ENCODE peak calls at places on chromosome 9, in seven cellular contexts. One of them, this sample, is unnamed.

GRCh38 chr9:107638922-107639321 is 149.4 kb upstream of the KLF4 start:
- DNase-seq in omental fat pad: no peak
- DNase-seq in spleen: no peak
- DNase-seq in CD8-positive, alpha-beta T cell: no peak
- DNase-seq in ovary: peak; percentile 72
- DNase-seq in HFFc6: peak; percentile 2
- DNase-seq in chondrocyte: no peak
- DNase-seq in this sample: no peak

GRCh38 chr9:97744710-97745708 is 47.9 kb upstream of the XPA start:
- DNase-seq in omental fat pad: no peak
- DNase-seq in spleen: no peak
- DNase-seq in HFFc6: peak; percentile 34
- DNase-seq in chondrocyte: no peak
- DNase-seq in CD8-positive, alpha-beta T cell: no peak
- DNase-seq in ovary: no peak
- DNase-seq in this sample: no peak

GRCh38 chr9:130471411-130472183 is 26.8 kb downstream of the ASS1 start:
- DNase-seq in chondrocyte: no peak
- DNase-seq in omental fat pad: no peak
- DNase-seq in HFFc6: no peak
- DNase-seq in spleen: no peak
- DNase-seq in ovary: no peak
- DNase-seq in CD8-positive, alpha-beta T cell: no peak
- DNase-seq in this sample: no peak

GRCh38 chr9:120299785-120300184 is 280.2 kb downstream of the CDK5RAP2 start:
- DNase-seq in omental fat pad: no peak
- DNase-seq in chondrocyte: no peak
- DNase-seq in CD8-positive, alpha-beta T cell: no peak
- DNase-seq in ovary: no peak
- DNase-seq in HFFc6: no peak
- DNase-seq in spleen: no peak
- DNase-seq in this sample: no peak

GRCh38 chr9:130078547-130078946 is 24.8 kb downstream of the GPR107 start:
- DNase-seq in omental fat pad: no peak
- DNase-seq in chondrocyte: no peak
- DNase-seq in HFFc6: no peak
- DNase-seq in ovary: no peak
- DNase-seq in spleen: no peak
- DNase-seq in CD8-positive, alpha-beta T cell: no peak
- DNase-seq in this sample: no peak

GRCh38 chr9:72299017-72299603 is 65.9 kb downstream of the ZFAND5 start:
- DNase-seq in chondrocyte: no peak
- DNase-seq in ovary: no peak
- DNase-seq in HFFc6: no peak
- DNase-seq in spleen: no peak
- DNase-seq in omental fat pad: no peak
- DNase-seq in CD8-positive, alpha-beta T cell: no peak
- DNase-seq in this sample: no peak

GRCh38 chr9:109893222-109893621 is 113.2 kb downstream of the PALM2AKAP2 start:
- DNase-seq in omental fat pad: no peak
- DNase-seq in spleen: no peak
- DNase-seq in chondrocyte: no peak
- DNase-seq in CD8-positive, alpha-beta T cell: no peak
- DNase-seq in ovary: no peak
- DNase-seq in HFFc6: no peak
- DNase-seq in this sample: no peak

GRCh38 chr9:96564217-96564616 is 55.4 kb downstream of the CDC14B start:
- DNase-seq in omental fat pad: no peak
- DNase-seq in ovary: no peak
- DNase-seq in spleen: no peak
- DNase-seq in chondrocyte: no peak
- DNase-seq in CD8-positive, alpha-beta T cell: no peak
- DNase-seq in HFFc6: no peak
- DNase-seq in this sample: no peak

GRCh38 chr9:78026416-78026815 is 5.2 kb downstream of the GNAQ start:
- DNase-seq in spleen: no peak
- DNase-seq in CD8-positive, alpha-beta T cell: no peak
- DNase-seq in chondrocyte: no peak
- DNase-seq in omental fat pad: no peak
- DNase-seq in ovary: no peak
- DNase-seq in HFFc6: no peak
- DNase-seq in this sample: no peak

GRCh38 chr9:3732077-3733038 is 206.6 kb upstream of the RFX3 start:
- DNase-seq in spleen: no peak
- DNase-seq in ovary: peak; percentile 33
- DNase-seq in chondrocyte: no peak
- DNase-seq in CD8-positive, alpha-beta T cell: peak; percentile 12
- DNase-seq in HFFc6: peak; percentile 90
- DNase-seq in omental fat pad: no peak
- DNase-seq in this sample: no peak

GRCh38 chr9:96612105-96612965 is 7.3 kb downstream of the CDC14B start:
- DNase-seq in omental fat pad: no peak
- DNase-seq in spleen: no peak
- DNase-seq in HFFc6: peak; percentile 93
- DNase-seq in ovary: peak; percentile 9
- DNase-seq in chondrocyte: no peak
- DNase-seq in CD8-positive, alpha-beta T cell: no peak
- DNase-seq in this sample: no peak

GRCh38 chr9:28853487-28853886 is 1280.2 kb upstream of the C9orf72 start:
- DNase-seq in omental fat pad: no peak
- DNase-seq in chondrocyte: no peak
- DNase-seq in HFFc6: no peak
- DNase-seq in CD8-positive, alpha-beta T cell: no peak
- DNase-seq in ovary: no peak
- DNase-seq in spleen: no peak
- DNase-seq in this sample: no peak

GRCh38 chr9:116154334-116154975 is 864 bp downstream of the PAPPA start:
- DNase-seq in HFFc6: no peak
- DNase-seq in omental fat pad: no peak
- DNase-seq in ovary: peak; percentile 36
- DNase-seq in chondrocyte: no peak
- DNase-seq in CD8-positive, alpha-beta T cell: no peak
- DNase-seq in spleen: peak; percentile 63
- DNase-seq in this sample: no peak

GRCh38 chr9:38368731-38369130 is 23.8 kb upstream of the ALDH1B1 start:
- DNase-seq in spleen: no peak
- DNase-seq in HFFc6: no peak
- DNase-seq in chondrocyte: no peak
- DNase-seq in omental fat pad: no peak
- DNase-seq in ovary: no peak
- DNase-seq in CD8-positive, alpha-beta T cell: no peak
- DNase-seq in this sample: no peak

DNA sequence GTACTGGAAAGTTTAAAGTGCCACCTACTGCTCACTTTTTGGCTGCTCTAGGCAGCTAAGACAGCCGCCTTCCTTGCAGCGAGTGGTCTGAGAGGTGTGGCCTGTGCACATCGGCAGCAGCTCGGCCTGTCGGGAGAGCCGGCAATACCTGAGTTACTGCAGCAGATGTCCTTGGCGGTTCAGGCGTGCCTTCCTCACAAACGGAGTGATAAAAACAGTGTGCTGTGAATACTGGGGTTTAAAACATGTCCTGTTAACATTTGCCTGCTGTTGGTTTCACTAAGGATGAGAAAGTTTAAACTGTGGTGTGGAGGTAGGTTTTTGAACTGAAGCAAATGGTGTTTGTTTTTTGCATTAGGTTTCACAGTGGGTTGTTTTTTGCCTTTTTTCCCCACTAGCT is 12.9 kb downstream of the TRAF2 start:
- DNase-seq in ovary: no peak
- DNase-seq in CD8-positive, alpha-beta T cell: no peak
- DNase-seq in HFFc6: no peak
- DNase-seq in chondrocyte: no peak
- DNase-seq in spleen: peak; percentile 68
- DNase-seq in omental fat pad: no peak
- DNase-seq in this sample: no peak
- TF ChIP-seq CTCF in ovary: no peak
- TF ChIP-seq CTCF in CD8-positive, alpha-beta T cell: no peak
- TF ChIP-seq CTCF in HFFc6: no peak
- TF ChIP-seq CTCF in chondrocyte: no peak
- TF ChIP-seq CTCF in spleen: no peak
- TF ChIP-seq CTCF in omental fat pad: no peak
- TF ChIP-seq CTCF in this sample: no peak

DNA sequence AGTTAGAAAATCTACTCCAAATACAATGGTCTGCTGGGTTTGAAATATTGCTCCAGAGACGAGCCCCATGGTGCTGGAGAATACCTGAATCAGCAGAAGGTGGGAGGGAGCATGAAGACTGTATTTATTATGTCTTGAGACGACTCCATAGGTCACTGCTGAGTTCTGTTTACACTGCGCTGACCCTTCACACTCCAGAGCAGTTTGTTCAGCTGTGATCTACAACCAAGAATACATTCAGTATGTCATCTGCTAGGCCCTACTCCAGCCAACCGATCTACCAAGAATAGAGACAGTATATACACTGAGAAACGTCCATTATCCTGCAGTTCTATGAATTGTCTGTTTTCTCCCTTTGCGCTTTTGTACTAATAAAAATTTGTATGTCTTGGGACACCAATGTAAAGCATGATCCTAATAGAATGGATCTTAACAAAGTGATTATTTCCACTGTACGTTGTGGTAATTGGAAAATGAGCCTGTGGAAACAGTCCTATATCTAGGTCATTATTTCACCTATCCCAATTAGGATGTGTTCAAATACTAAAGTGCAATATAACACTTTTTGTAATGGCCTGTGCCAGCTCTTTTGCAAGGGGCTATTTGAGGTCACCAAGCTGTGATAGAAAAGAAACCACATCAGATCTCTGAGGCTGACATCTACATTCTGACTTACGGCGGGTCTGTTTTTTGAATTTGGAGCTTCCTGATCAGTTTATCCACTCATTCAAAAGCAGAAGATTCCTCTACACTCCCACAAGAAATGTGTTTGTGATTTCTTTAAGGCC is 150.2 kb downstream of the TLE1 start:
- DNase-seq in ovary: no peak
- DNase-seq in CD8-positive, alpha-beta T cell: no peak
- DNase-seq in spleen: no peak
- DNase-seq in HFFc6: no peak
- DNase-seq in omental fat pad: no peak
- DNase-seq in chondrocyte: no peak
- DNase-seq in this sample: no peak
- TF ChIP-seq CTCF in ovary: no peak
- TF ChIP-seq CTCF in CD8-positive, alpha-beta T cell: no peak
- TF ChIP-seq CTCF in spleen: no peak
- TF ChIP-seq CTCF in HFFc6: no peak
- TF ChIP-seq CTCF in omental fat pad: no peak
- TF ChIP-seq CTCF in chondrocyte: no peak
- TF ChIP-seq CTCF in this sample: no peak

DNA sequence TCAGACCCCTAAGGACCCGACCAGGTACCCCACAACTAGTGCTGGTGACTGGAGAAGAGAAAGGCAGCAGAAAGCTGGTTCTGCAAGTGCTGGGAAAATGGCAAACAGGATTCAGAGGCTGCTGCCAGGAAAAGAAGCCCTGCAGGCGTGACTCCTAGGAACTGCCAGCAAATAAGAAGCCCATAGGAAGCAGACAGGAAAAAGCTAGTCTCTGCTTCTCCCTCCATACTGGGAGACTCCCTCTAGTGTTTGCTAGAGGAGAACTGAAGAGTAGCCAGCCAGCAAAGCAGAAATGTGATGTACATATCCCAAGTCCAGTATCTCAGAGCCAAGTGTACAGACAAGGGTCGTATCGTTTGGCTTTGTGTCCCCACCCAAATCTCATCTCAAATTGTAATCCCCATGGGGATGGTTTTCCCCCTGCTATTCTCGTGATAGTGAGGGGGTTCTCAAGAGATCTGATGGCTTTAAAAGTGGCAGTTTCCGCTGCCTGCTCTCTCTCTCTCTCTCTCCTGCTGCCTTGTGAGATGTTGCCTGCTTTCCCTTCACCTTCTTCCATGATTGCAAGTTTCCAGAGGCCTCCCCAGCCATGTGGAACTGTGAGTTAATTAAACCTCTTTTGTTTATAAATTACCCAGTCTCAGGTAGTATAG is 38.1 kb upstream of the TUSC1 start:
- DNase-seq in chondrocyte: no peak
- DNase-seq in omental fat pad: no peak
- DNase-seq in HFFc6: peak; percentile 7
- DNase-seq in spleen: peak; percentile 30
- DNase-seq in ovary: no peak
- DNase-seq in CD8-positive, alpha-beta T cell: no peak
- DNase-seq in this sample: no peak
- TF ChIP-seq CTCF in chondrocyte: peak; percentile 69
- TF ChIP-seq CTCF in omental fat pad: no peak
- TF ChIP-seq CTCF in HFFc6: peak; percentile 48
- TF ChIP-seq CTCF in spleen: no peak
- TF ChIP-seq CTCF in ovary: no peak
- TF ChIP-seq CTCF in CD8-positive, alpha-beta T cell: no peak
- TF ChIP-seq CTCF in this sample: peak; percentile 53

GRCh38 chr9:132694144-132694543 is 23.9 kb downstream of the GTF3C4 start:
- DNase-seq in ovary: no peak
- DNase-seq in spleen: no peak
- DNase-seq in chondrocyte: no peak
- DNase-seq in HFFc6: no peak
- DNase-seq in CD8-positive, alpha-beta T cell: no peak
- DNase-seq in omental fat pad: no peak
- DNase-seq in this sample: no peak
- TF ChIP-seq CTCF in ovary: no peak
- TF ChIP-seq CTCF in spleen: no peak
- TF ChIP-seq CTCF in chondrocyte: no peak
- TF ChIP-seq CTCF in HFFc6: no peak
- TF ChIP-seq CTCF in CD8-positive, alpha-beta T cell: no peak
- TF ChIP-seq CTCF in omental fat pad: no peak
- TF ChIP-seq CTCF in this sample: peak; percentile 23

GRCh38 chr9:103168254-103168653 is 173.1 kb downstream of the CYLC2 start:
- DNase-seq in CD8-positive, alpha-beta T cell: no peak
- DNase-seq in HFFc6: no peak
- DNase-seq in spleen: no peak
- DNase-seq in ovary: no peak
- DNase-seq in omental fat pad: no peak
- DNase-seq in chondrocyte: no peak
- DNase-seq in this sample: no peak
- TF ChIP-seq CTCF in CD8-positive, alpha-beta T cell: no peak
- TF ChIP-seq CTCF in HFFc6: no peak
- TF ChIP-seq CTCF in spleen: no peak
- TF ChIP-seq CTCF in ovary: no peak
- TF ChIP-seq CTCF in omental fat pad: no peak
- TF ChIP-seq CTCF in chondrocyte: no peak
- TF ChIP-seq CTCF in this sample: no peak

DNA sequence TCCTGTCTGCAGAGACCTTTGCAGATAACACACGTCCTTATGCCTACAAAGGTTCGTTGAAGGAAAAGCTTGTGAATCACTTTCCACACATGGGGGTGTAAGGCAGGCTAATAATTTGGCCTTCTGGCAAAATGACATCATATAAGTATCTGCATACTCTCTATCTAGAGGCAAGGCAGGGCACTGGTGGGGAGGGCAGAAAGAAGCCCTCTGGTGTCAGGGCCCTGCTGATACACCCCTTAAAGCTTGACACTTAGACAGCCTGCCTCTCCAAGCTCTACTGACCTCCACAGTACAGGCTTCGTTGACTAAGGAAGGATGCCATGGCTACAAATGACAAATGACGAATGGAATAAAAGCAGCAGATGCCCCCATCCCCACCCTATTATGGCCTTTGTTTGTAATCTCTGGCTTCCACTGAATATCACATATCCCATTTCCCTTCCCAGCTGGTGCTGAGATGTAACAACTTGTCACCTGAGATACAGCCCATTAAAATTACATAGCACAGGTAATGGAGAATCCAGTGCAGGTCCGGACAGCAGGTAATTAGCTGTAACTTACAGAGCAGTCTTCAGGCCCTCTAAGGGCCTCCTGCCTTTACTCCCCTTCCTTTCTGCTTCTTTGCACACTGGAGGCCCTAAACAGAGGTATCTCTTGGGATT is 76.9 kb upstream of the IFNK start:
- DNase-seq in ovary: no peak
- DNase-seq in CD8-positive, alpha-beta T cell: no peak
- DNase-seq in chondrocyte: no peak
- DNase-seq in omental fat pad: no peak
- DNase-seq in spleen: no peak
- DNase-seq in HFFc6: no peak
- DNase-seq in this sample: no peak
- TF ChIP-seq CTCF in ovary: no peak
- TF ChIP-seq CTCF in CD8-positive, alpha-beta T cell: no peak
- TF ChIP-seq CTCF in chondrocyte: no peak
- TF ChIP-seq CTCF in omental fat pad: no peak
- TF ChIP-seq CTCF in spleen: no peak
- TF ChIP-seq CTCF in HFFc6: no peak
- TF ChIP-seq CTCF in this sample: no peak